ENCODE peak calls at places on chromosomes 1 and 21, in four cellular contexts. One of them, this sample, is unnamed.
A peak's percentile ranks its signal among the peaks of the same experiment; 100 is the strongest.

GRCh38 chr1:13652238-13652637 is 47.8 kb upstream of the PRDM2 start:
- DNase-seq in HAP-1: no peak
- DNase-seq in cardiac muscle cell: no peak
- DNase-seq in DND-41: no peak
- DNase-seq in this sample: no peak

GRCh38 chr1:19003371-19004290 is 47.2 kb upstream of the IFFO2 start:
- DNase-seq in HAP-1: no peak
- DNase-seq in cardiac muscle cell: no peak
- DNase-seq in DND-41: no peak
- DNase-seq in this sample: no peak

GRCh38 chr1:54334996-54335395 is 71.2 kb downstream of the SSBP3 start:
- DNase-seq in HAP-1: no peak
- DNase-seq in cardiac muscle cell: no peak
- DNase-seq in DND-41: no peak
- DNase-seq in this sample: no peak

GRCh38 chr21:45481977-45482898 is 60.0 kb downstream of the SLC19A1 start:
- DNase-seq in HAP-1: no peak
- DNase-seq in cardiac muscle cell: no peak
- DNase-seq in DND-41: no peak
- DNase-seq in this sample: peak; percentile 28

GRCh38 chr1:28735961-28736449 is 735 bp upstream of the YTHDF2 start:
- DNase-seq in HAP-1: no peak
- DNase-seq in cardiac muscle cell: peak; percentile 53
- DNase-seq in DND-41: no peak
- DNase-seq in this sample: no peak

GRCh38 chr1:94792473-94792875 is 27.7 kb upstream of the SLC44A3 start:
- DNase-seq in HAP-1: no peak
- DNase-seq in cardiac muscle cell: no peak
- DNase-seq in DND-41: no peak
- DNase-seq in this sample: no peak

GRCh38 chr1:20552728-20553571 is 577 bp downstream of the FAM43B start:
- DNase-seq in HAP-1: no peak
- DNase-seq in cardiac muscle cell: peak; percentile 67
- DNase-seq in DND-41: no peak
- DNase-seq in this sample: no peak

GRCh38 chr1:53277326-53277725 is 39.0 kb upstream of the MAGOH start:
- DNase-seq in HAP-1: no peak
- DNase-seq in cardiac muscle cell: no peak
- DNase-seq in DND-41: no peak
- DNase-seq in this sample: no peak

GRCh38 chr1:162906485-162906884 is 45.5 kb upstream of the CCDC190 start:
- DNase-seq in HAP-1: no peak
- DNase-seq in cardiac muscle cell: no peak
- DNase-seq in DND-41: no peak
- DNase-seq in this sample: no peak

GRCh38 chr1:237012789-237013383 is 8.6 kb upstream of the MT1HL1 start:
- DNase-seq in HAP-1: no peak
- DNase-seq in cardiac muscle cell: no peak
- DNase-seq in DND-41: no peak
- DNase-seq in this sample: no peak

GRCh38 chr1:35885961-35886558 is 3.1 kb downstream of the AGO1 start:
- DNase-seq in HAP-1: peak; percentile 96
- DNase-seq in cardiac muscle cell: peak; percentile 53
- DNase-seq in DND-41: no peak
- DNase-seq in this sample: no peak

GRCh38 chr1:37474051-37474696 is at the start of gene ZC3H12A:
- DNase-seq in HAP-1: peak; percentile 74
- DNase-seq in cardiac muscle cell: peak; percentile 95
- DNase-seq in DND-41: peak; percentile 86
- DNase-seq in this sample: peak; percentile 87

GRCh38 chr1:20587639-20588017 is 1.3 kb upstream of the CDA start:
- DNase-seq in HAP-1: no peak
- DNase-seq in cardiac muscle cell: no peak
- DNase-seq in DND-41: no peak
- DNase-seq in this sample: no peak

GRCh38 chr1:36199934-36200741 is 24.1 kb upstream of the THRAP3 start:
- DNase-seq in HAP-1: no peak
- DNase-seq in cardiac muscle cell: no peak
- DNase-seq in DND-41: no peak
- DNase-seq in this sample: no peak

GRCh38 chr1:97943354-97943753 is 22.5 kb upstream of the DPYD start:
- DNase-seq in HAP-1: no peak
- DNase-seq in cardiac muscle cell: no peak
- DNase-seq in DND-41: no peak
- DNase-seq in this sample: no peak

GRCh38 chr1:229199261-229199850 is 71.6 kb upstream of the RAB4A start:
- DNase-seq in HAP-1: no peak
- DNase-seq in cardiac muscle cell: no peak
- DNase-seq in DND-41: no peak
- DNase-seq in this sample: no peak

GRCh38 chr1:44553127-44553758 is 121.0 kb downstream of the TMEM53 start:
- DNase-seq in HAP-1: no peak
- DNase-seq in cardiac muscle cell: no peak
- DNase-seq in DND-41: no peak
- DNase-seq in this sample: no peak

GRCh38 chr1:64663654-64664053 is 81.2 kb upstream of the RAVER2 start:
- DNase-seq in HAP-1: no peak
- DNase-seq in cardiac muscle cell: peak; percentile 43
- DNase-seq in DND-41: peak; percentile 26
- DNase-seq in this sample: no peak

GRCh38 chr1:158931055-158931737 is at the start of gene PYHIN1:
- DNase-seq in HAP-1: no peak
- DNase-seq in cardiac muscle cell: no peak
- DNase-seq in DND-41: no peak
- DNase-seq in this sample: peak; percentile 15

GRCh38 chr1:184747089-184747955 is 7.3 kb downstream of the EDEM3 start:
- DNase-seq in HAP-1: no peak
- DNase-seq in cardiac muscle cell: no peak
- DNase-seq in DND-41: no peak
- DNase-seq in this sample: no peak

GRCh38 chr1:32170991-32171390 is 8.5 kb upstream of the TXLNA start:
- DNase-seq in HAP-1: no peak
- DNase-seq in cardiac muscle cell: peak; percentile 8
- DNase-seq in DND-41: no peak
- DNase-seq in this sample: no peak

GRCh38 chr1:109185990-109186703 is 27.6 kb upstream of the SARS1 start:
- DNase-seq in HAP-1: no peak
- DNase-seq in cardiac muscle cell: no peak
- DNase-seq in DND-41: no peak
- DNase-seq in this sample: no peak

GRCh38 chr1:23594927-23595353 is 35.6 kb upstream of the ID3 start:
- DNase-seq in HAP-1: no peak
- DNase-seq in cardiac muscle cell: no peak
- DNase-seq in DND-41: no peak
- DNase-seq in this sample: no peak

GRCh38 chr1:94757931-94758330 is 62.2 kb upstream of the SLC44A3 start:
- DNase-seq in HAP-1: no peak
- DNase-seq in cardiac muscle cell: no peak
- DNase-seq in DND-41: no peak
- DNase-seq in this sample: no peak

GRCh38 chr1:7218210-7218832 is 433.1 kb downstream of the CAMTA1 start:
- DNase-seq in HAP-1: peak; percentile 37
- DNase-seq in cardiac muscle cell: peak; percentile 60
- DNase-seq in DND-41: peak; percentile 63
- DNase-seq in this sample: no peak

GRCh38 chr1:36876990-36877389 is 157.3 kb downstream of the GRIK3 start:
- DNase-seq in HAP-1: no peak
- DNase-seq in cardiac muscle cell: no peak
- DNase-seq in DND-41: no peak
- DNase-seq in this sample: no peak

GRCh38 chr1:93980881-93981280 is 71.7 kb upstream of the GCLM start:
- DNase-seq in HAP-1: no peak
- DNase-seq in cardiac muscle cell: no peak
- DNase-seq in DND-41: no peak
- DNase-seq in this sample: no peak

GRCh38 chr1:210687582-210688279 is 359.0 kb downstream of the HHAT start:
- DNase-seq in HAP-1: no peak
- DNase-seq in cardiac muscle cell: no peak
- DNase-seq in DND-41: no peak
- DNase-seq in this sample: no peak

GRCh38 chr1:2859881-2860430 is 58.5 kb upstream of the TTC34 start:
- DNase-seq in HAP-1: no peak
- DNase-seq in cardiac muscle cell: no peak
- DNase-seq in DND-41: no peak
- DNase-seq in this sample: no peak
- H3K9me3 ChIP-seq in HAP-1: no peaks in the 10 kb centered on the region
- H3K9me3 ChIP-seq in cardiac muscle cell: no peaks in the 10 kb centered on the region
- H3K9me3 ChIP-seq in DND-41: peaks cover 3% of the 10 kb centered on the region
- H3K9me3 ChIP-seq in this sample: no peaks in the 10 kb centered on the region

GRCh38 chr1:234920843-234921140 is 207.8 kb downstream of the TOMM20 start:
- DNase-seq in HAP-1: no peak
- DNase-seq in cardiac muscle cell: no peak
- DNase-seq in DND-41: no peak
- DNase-seq in this sample: no peak
- H3K4me1 ChIP-seq in HAP-1: peaks cover 20% of the 10 kb centered on the region
- H3K4me1 ChIP-seq in cardiac muscle cell: peaks cover 19% of the 10 kb centered on the region
- H3K4me1 ChIP-seq in DND-41: peaks cover 2% of the 10 kb centered on the region
- H3K4me1 ChIP-seq in this sample: peaks cover 5% of the 10 kb centered on the region

GRCh38 chr1:201183728-201184127 is 6.9 kb upstream of the IGFN1 start:
- DNase-seq in HAP-1: no peak
- DNase-seq in cardiac muscle cell: no peak
- DNase-seq in DND-41: no peak
- DNase-seq in this sample: no peak
- H3K9me3 ChIP-seq in HAP-1: no peaks in the 10 kb centered on the region
- H3K9me3 ChIP-seq in cardiac muscle cell: no peaks in the 10 kb centered on the region
- H3K9me3 ChIP-seq in DND-41: no peaks in the 10 kb centered on the region
- H3K9me3 ChIP-seq in this sample: no peaks in the 10 kb centered on the region

GRCh38 chr1:183180213-183180612 is 5.9 kb upstream of the LAMC2 start:
- DNase-seq in HAP-1: no peak
- DNase-seq in cardiac muscle cell: peak; percentile 19
- DNase-seq in DND-41: no peak
- DNase-seq in this sample: no peak

GRCh38 chr1:183180634-183181056 is 5.4 kb upstream of the LAMC2 start:
- DNase-seq in HAP-1: peak; percentile 54
- DNase-seq in cardiac muscle cell: peak; percentile 12
- DNase-seq in DND-41: no peak
- DNase-seq in this sample: no peak

GRCh38 chr1:183173828-183174227 is 12.2 kb upstream of the LAMC2 start:
- DNase-seq in HAP-1: no peak
- DNase-seq in cardiac muscle cell: no peak
- DNase-seq in DND-41: no peak
- DNase-seq in this sample: no peak

GRCh38 chr1:183175631-183176030 is 10.4 kb upstream of the LAMC2 start:
- DNase-seq in HAP-1: no peak
- DNase-seq in cardiac muscle cell: no peak
- DNase-seq in DND-41: no peak
- DNase-seq in this sample: no peak

GRCh38 chr1:183178490-183178889 is 7.6 kb upstream of the LAMC2 start:
- DNase-seq in HAP-1: no peak
- DNase-seq in cardiac muscle cell: no peak
- DNase-seq in DND-41: no peak
- DNase-seq in this sample: no peak
- H3K4me1 ChIP-seq in HAP-1: peaks cover 22% of the 10 kb centered on the region
- H3K4me1 ChIP-seq in cardiac muscle cell: peaks cover 21% of the 10 kb centered on the region
- H3K4me1 ChIP-seq in DND-41: no peaks in the 10 kb centered on the region
- H3K4me1 ChIP-seq in this sample: no peaks in the 10 kb centered on the region

GRCh38 chr21:40242586-40242985 is 375.3 kb downstream of the PCP4 start:
- DNase-seq in HAP-1: no peak
- DNase-seq in cardiac muscle cell: no peak
- DNase-seq in DND-41: no peak
- DNase-seq in this sample: no peak
- H3K9me3 ChIP-seq in HAP-1: no peaks in the 10 kb centered on the region
- H3K9me3 ChIP-seq in cardiac muscle cell: no peaks in the 10 kb centered on the region
- H3K9me3 ChIP-seq in DND-41: no peaks in the 10 kb centered on the region
- H3K9me3 ChIP-seq in this sample: no peaks in the 10 kb centered on the region

DNA sequence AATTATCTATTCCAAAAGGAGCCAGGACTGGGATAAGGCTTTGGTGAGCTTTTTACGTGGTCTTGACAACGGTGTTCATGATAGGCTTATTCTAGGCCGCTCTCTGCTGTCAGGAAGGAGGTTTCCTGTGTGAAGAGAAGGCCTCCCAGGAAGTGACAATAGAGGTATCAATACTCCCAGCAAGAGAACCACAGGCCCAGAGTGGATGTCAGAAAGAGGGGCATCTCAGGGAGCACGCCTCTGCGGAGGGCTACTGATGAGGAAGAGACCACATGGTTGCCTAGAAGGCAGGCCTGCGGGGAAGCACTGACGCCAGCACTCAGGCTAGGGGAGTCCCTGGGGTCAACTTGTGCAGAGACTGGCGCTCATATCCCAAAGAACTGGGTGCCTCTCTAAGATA is 60.4 kb downstream of the ITPKB start:
- DNase-seq in HAP-1: no peak
- DNase-seq in cardiac muscle cell: no peak
- DNase-seq in DND-41: no peak
- DNase-seq in this sample: peak; percentile 60
- H3K4me1 ChIP-seq in HAP-1: peaks cover 13% of the 10 kb centered on the region
- H3K4me1 ChIP-seq in cardiac muscle cell: peaks cover 18% of the 10 kb centered on the region
- H3K4me1 ChIP-seq in DND-41: peaks cover 52% of the 10 kb centered on the region
- H3K4me1 ChIP-seq in this sample: peaks cover 96% of the 10 kb centered on the region

GRCh38 chr1:5341471-5341870 is 650.8 kb downstream of the NPHP4 start:
- DNase-seq in HAP-1: no peak
- DNase-seq in cardiac muscle cell: no peak
- DNase-seq in DND-41: no peak
- DNase-seq in this sample: no peak

GRCh38 chr1:5342172-5342571 is 650.1 kb downstream of the NPHP4 start:
- DNase-seq in HAP-1: no peak
- DNase-seq in cardiac muscle cell: no peak
- DNase-seq in DND-41: no peak
- DNase-seq in this sample: no peak

GRCh38 chr1:5342830-5343229 is 649.4 kb downstream of the NPHP4 start:
- DNase-seq in HAP-1: no peak
- DNase-seq in cardiac muscle cell: no peak
- DNase-seq in DND-41: no peak
- DNase-seq in this sample: no peak

GRCh38 chr1:5345556-5345955 is 646.7 kb downstream of the NPHP4 start:
- DNase-seq in HAP-1: no peak
- DNase-seq in cardiac muscle cell: no peak
- DNase-seq in DND-41: no peak
- DNase-seq in this sample: no peak

DNA sequence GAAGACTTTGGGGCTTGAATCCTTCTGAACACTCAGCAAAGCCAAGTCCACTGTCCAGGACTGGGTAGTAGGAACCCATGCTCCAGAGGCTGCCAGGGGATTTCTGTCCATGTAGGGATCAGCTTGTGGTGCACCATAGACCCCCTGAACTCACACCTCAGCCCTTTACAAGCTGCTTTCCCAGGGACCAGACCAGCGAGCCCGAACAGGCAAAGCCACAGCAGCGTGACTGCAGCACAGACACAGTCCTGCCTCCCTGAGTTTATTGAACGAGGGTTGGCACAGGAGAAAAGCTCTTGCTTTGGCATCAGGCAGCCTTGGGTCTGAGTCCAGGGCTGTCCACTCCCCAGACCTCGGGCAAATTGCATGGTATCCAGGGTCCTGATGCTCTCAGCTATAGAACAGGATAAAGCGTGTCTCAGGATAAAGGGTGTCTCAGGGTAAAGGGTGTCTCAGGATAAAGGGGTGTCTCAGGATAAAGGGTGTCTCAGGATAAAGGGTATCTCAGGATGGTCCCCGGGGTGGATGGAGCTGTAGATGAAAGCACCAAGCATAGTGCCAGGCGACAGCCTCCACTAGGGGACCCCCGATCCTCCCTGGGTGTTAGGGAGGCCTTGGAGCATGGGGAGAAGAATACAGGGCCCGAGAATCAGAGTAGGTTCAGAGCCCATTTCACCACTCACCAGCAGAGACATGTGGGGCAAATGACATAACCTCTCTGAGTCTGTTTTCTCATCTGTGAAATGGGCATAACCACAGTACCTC is 648.8 kb downstream of the NPHP4 start:
- DNase-seq in HAP-1: no peak
- DNase-seq in cardiac muscle cell: no peak
- DNase-seq in DND-41: no peak
- DNase-seq in this sample: no peak
- H3K9me3 ChIP-seq in HAP-1: no peaks in the 10 kb centered on the region
- H3K9me3 ChIP-seq in cardiac muscle cell: no peaks in the 10 kb centered on the region
- H3K9me3 ChIP-seq in DND-41: no peaks in the 10 kb centered on the region
- H3K9me3 ChIP-seq in this sample: no peaks in the 10 kb centered on the region

This sample was measured in naive thymus-derived CD4-positive, alpha-beta T cell.